ENCODE peak calls at places on chromosomes 6 and 20, in five cellular contexts. J is neuronal stem cell, H is IMR-90, A is H9, L is H1. N is an unnamed sample.

GRCh38 chr6:6246539-6246938 is 73.9 kb downstream of the F13A1 start:
- DNase-seq in L (no peak), J (no peak), A (no peak), H (no peak), N (no peak)

GRCh38 chr6:139133733-139134360 is 1.0 kb upstream of the HECA start:
- DNase-seq in H (no peak), A (no peak), J (no peak), L (no peak), N (no peak)

GRCh38 chr6:110517034-110517433 is 40.6 kb upstream of the SLC22A16 start:
- DNase-seq in J (no peak), H (no peak), A (no peak), L (no peak), N (no peak)

GRCh38 chr6:45170309-45170708 is 157.8 kb upstream of the RUNX2 start:
- DNase-seq in A (no peak), H (no peak), L (no peak), J (no peak), N (no peak)

GRCh38 chr20:49412953-49413352 is 69.5 kb downstream of the KCNB1 start:
- DNase-seq in J (no peak), A (no peak), H (no peak), L (no peak), N (no peak)

GRCh38 chr6:35449287-35449881 is 2.8 kb upstream of the FANCE start:
- DNase-seq in J (peak), H (peak), L (no peak), A (no peak), N (peak)

GRCh38 chr6:5518936-5519491 is 257.7 kb downstream of the FARS2 start:
- DNase-seq in A (no peak), H (no peak), J (no peak), L (no peak), N (no peak)

GRCh38 chr20:4862661-4863060 is 138.6 kb downstream of the SLC23A2 start:
- DNase-seq in A (no peak), L (no peak), H (no peak), J (no peak), N (no peak)

GRCh38 chr6:167146977-167147376 is 10.8 kb downstream of the GPR31 start:
- DNase-seq in H (no peak), A (peak), L (peak), J (no peak), N (peak)

GRCh38 chr6:157063176-157063934 is 260.0 kb downstream of the TMEM242 start:
- DNase-seq in J (no peak), L (no peak), A (no peak), H (no peak), N (no peak)

GRCh38 chr6:156776470-156776840 is 723 bp upstream of the ARID1B start:
- DNase-seq in H (peak), L (no peak), J (no peak), A (no peak), N (no peak)

GRCh38 chr6:170180671-170181337 is 110.1 kb downstream of the DLL1 start:
- DNase-seq in A (no peak), L (no peak), J (no peak), H (no peak), N (no peak)

GRCh38 chr20:40582531-40582930 is 106.5 kb downstream of the MAFB start:
- DNase-seq in A (no peak), H (no peak), L (no peak), J (no peak), N (no peak)

GRCh38 chr6:99993146-99993532 is 884 bp downstream of the MCHR2 start:
- DNase-seq in J (no peak), A (no peak), L (no peak), H (no peak), N (peak)

GRCh38 chr6:158018851-158019361 is 37.2 kb downstream of the SYNJ2 start:
- DNase-seq in L (no peak), A (no peak), J (no peak), H (peak), N (no peak)

GRCh38 chr6:4403023-4403752 is 267.8 kb upstream of the ECI2 start:
- DNase-seq in H (no peak), J (no peak), A (no peak), L (no peak), N (no peak)
- H3K18ac ChIP-seq in H (peak), J (no peak), A (no peak), L (no peak), N (no peak)

GRCh38 chr6:41027251-41027650 is 11.8 kb downstream of the UNC5CL start:
- DNase-seq in H (no peak), J (no peak), L (no peak), A (no peak), N (no peak)
- H3K27ac ChIP-seq in H (no peak), J (no peak), L (no peak), A (no peak), N (no peak)

GRCh38 chr6:3068329-3069223 is at the start of gene RIPK1:
- DNase-seq in H (peak), L (no peak), J (peak), A (peak), N (peak)
- H3K18ac ChIP-seq in H (peak), L (peak), J (peak), A (peak), N (peak)

DNA sequence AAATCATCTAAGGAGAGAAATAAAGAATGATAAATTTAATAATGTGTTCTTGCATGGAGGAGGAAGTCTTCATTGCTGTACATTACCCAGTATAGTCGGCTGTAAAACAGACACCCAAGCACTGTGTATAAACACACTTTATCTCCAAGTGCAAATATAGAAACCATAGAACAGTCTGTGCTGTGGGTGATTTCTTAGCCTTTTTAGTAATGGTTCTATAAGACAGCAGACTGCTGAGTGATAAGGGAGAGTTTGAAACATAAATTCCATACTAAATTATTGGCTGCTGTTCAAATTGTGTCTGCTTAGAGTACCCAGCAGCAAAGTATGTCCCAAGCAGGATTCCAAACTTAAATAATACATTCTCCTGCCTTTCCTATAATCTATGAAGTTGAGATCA is 4.6 kb downstream of the FILIP1 start:
- DNase-seq in A (no peak), J (no peak), H (peak), L (no peak), N (no peak)
- H3K27ac ChIP-seq in A (no peak), J (no peak), H (no peak), L (no peak), N (no peak)

GRCh38 chr6:90586675-90587638 is at the start of gene MAP3K7:
- DNase-seq in J (peak), H (peak), A (peak), L (peak), N (peak)
- H3K18ac ChIP-seq in J (peak), H (peak), A (peak), L (peak), N (no peak)

GRCh38 chr6:421211-421610 is 29.7 kb downstream of the IRF4 start:
- DNase-seq in A (no peak), L (no peak), J (no peak), H (no peak), N (no peak)

GRCh38 chr6:424741-425417 is 33.3 kb downstream of the IRF4 start:
- DNase-seq in H (no peak), A (no peak), J (no peak), L (no peak), N (no peak)

GRCh38 chr6:423799-424345 is 32.3 kb downstream of the IRF4 start:
- DNase-seq in L (no peak), A (no peak), J (no peak), H (no peak), N (no peak)

GRCh38 chr6:422423-423061 is 31.0 kb downstream of the IRF4 start:
- DNase-seq in A (no peak), J (no peak), H (peak), L (no peak), N (peak)

DNA sequence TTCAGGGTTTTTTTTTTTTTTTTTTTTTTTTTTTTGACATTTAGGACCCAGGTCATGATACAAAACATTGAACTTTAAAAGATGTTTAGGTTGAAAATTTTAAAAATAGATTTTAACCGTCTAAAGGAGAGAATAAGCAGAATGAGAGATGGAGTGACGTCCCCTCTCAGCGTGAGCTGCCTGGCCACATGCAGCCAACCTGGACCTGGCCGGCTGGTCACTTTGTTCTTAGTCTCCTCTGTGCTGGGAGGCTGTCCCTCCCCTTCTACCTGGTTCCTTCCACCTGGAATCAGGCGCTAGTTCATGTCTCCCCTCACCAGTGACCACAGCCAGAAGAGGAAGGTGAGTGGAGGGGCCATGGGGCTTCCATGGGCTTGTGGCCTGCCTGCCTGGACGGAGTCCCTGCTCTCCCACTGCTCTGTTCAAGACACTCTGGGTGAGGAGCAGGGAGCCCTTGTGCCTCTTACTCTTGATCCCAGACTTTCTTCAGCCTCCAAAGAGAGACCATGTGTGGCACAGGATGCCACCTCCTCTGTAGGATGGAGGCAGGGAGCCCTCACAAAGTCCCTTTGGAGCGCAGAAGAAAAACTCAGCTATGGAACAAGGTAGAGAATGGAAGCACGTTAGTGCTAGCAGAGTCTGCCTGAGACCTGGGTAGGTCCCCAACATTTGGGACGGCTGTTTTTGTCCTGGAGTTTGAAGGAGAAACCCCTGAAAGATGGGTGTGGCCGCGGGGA is 31.7 kb downstream of the IRF4 start:
- DNase-seq in A (no peak), L (no peak), H (no peak), J (no peak), N (no peak)
- H3K27ac ChIP-seq in A (no peak), L (no peak), H (peak), J (no peak), N (no peak)

GRCh38 chr6:32047539-32047854 is 9.3 kb downstream of the CYP21A2 start:
- DNase-seq in L (no peak), H (no peak), A (no peak), J (no peak), N (no peak)

GRCh38 chr6:32047855-32048766 is 9.9 kb downstream of the CYP21A2 start:
- DNase-seq in A (peak), H (peak), J (peak), L (peak), N (peak)

GRCh38 chr6:32046450-32047083 is 8.4 kb downstream of the CYP21A2 start:
- DNase-seq in H (no peak), L (no peak), A (peak), J (peak), N (peak)

GRCh38 chr6:32047084-32047478 is 8.9 kb downstream of the CYP21A2 start:
- DNase-seq in A (no peak), J (peak), L (no peak), H (peak), N (peak)

DNA sequence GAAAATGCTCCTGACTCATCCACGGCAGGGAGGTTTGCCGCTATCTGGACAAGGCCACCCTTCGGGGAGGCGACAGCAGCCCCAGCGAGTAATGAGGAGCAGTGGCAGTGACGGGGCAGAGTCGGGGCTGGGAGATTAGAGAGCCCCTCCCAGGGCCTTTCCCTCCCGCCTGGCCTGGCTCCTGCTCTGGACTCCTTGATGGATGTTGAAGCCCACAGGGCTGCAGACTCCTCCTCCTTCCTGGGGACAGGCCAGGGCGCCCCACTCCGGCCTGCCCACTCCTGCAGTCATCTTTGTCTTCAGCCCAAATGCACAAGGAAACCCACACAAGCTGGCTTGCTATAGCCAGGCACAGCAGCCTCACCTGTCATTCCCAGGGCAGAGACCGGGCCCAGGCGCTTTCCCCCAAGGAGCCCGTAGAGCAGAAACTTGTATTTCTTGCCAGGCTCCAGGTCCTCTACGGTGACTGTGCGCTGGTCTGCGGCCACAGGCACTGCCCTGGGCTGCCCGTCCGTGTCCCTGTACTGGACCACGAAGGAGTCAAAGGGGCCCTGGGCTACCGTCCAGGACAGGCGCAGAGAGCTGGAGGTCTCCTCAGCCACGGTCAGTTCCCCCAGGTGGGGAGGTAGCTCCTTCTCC is 7.7 kb downstream of the CYP21A2 start:
- DNase-seq in H (no peak), L (no peak), J (no peak), A (no peak), N (no peak)
- H3K18ac ChIP-seq in H (no peak), L (peak), J (peak), A (no peak), N (no peak)

GRCh38 chr6:142855877-142856606 is 88.9 kb downstream of the HIVEP2 start:
- DNase-seq in L (no peak), H (no peak), A (no peak), J (no peak), N (no peak)

GRCh38 chr6:142856857-142857608 is 87.9 kb downstream of the HIVEP2 start:
- DNase-seq in J (no peak), L (no peak), H (no peak), A (no peak), N (no peak)

GRCh38 chr6:142856607-142856856 is 88.4 kb downstream of the HIVEP2 start:
- DNase-seq in L (no peak), H (no peak), J (no peak), A (no peak), N (no peak)

GRCh38 chr6:142853244-142854180 is 91.5 kb downstream of the HIVEP2 start:
- DNase-seq in A (no peak), J (no peak), H (peak), L (no peak), N (no peak)

DNA sequence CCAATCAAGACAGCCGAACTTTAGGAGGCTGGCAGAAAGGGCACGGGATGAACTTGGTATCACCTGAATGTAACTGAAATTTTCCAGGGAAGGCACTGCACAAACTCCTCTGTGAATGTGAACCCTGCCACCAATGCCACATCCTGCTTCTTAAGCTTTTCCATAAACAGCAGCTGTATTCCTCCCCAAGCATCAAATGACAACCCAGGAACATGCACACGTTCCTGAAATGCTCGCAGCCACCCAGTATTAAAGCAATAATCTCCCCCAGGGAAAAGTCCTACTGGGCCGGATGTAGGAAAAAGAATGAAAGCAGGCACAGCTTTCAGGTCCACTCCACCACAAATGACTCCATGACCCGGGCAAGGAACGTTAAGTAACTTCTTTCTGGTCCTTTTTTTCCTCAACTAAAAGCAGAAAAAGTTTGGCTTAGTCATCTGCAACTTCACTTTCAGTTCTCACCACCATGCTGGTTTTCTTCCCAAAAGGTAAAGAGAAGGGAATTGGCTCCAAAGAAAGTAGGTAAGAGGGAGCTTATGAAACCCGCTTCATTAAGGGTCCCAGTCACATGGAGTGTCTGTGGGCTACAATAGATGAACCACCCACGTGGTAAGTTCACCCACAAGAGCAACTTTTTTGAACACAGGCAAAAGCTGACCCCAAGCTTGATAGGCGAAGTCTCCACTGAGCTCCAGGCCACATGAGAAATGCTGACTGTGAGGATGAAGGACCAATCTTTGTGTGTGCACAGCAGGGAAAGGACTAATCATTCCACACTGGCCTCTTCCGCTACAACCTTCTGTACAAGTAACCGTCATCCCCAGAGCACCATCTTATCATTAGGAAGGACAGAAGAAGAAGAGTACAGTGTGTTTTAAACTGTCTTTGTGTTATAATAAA is 90.1 kb downstream of the HIVEP2 start:
- DNase-seq in J (no peak), A (no peak), H (no peak), L (no peak), N (no peak)
- H3K27ac ChIP-seq in J (no peak), A (no peak), H (no peak), L (no peak), N (no peak)

GRCh38 chr6:69973138-69973537 is 106.8 kb downstream of the COL19A1 start:
- DNase-seq in L (no peak), A (no peak), J (no peak), H (no peak), N (peak)
- H3K18ac ChIP-seq in L (no peak), A (no peak), J (no peak), H (no peak), N (no peak)